ENCODE peak calls at places on chromosomes 4 and X, in nine cellular contexts. O, T, L, S, Z, E, C, R and A are unnamed samples.

GRCh38 chr4:21830272-21830671 is 118.3 kb downstream of the KCNIP4 start:
- DNase-seq in O (no peak), T (no peak), L (peak; percentile 39), S (no peak), Z (no peak), E (no peak), C (no peak), R (no peak), A (no peak)

GRCh38 chr4:154444958-154445357 is 46.6 kb downstream of the DCHS2 start:
- DNase-seq in O (no peak), T (no peak), L (no peak), S (no peak), Z (no peak), E (no peak), C (no peak), R (no peak), A (no peak)

GRCh38 chr4:87912164-87913004 is 63.1 kb upstream of the SPP1 start:
- DNase-seq in O (no peak), T (no peak), L (no peak), S (no peak), Z (no peak), E (peak; percentile 11), C (no peak), R (no peak), A (no peak)

GRCh38 chr4:25180524-25181131 is 20.4 kb upstream of the SEPSECS start:
- DNase-seq in O (no peak), T (peak; percentile 34), L (peak; percentile 68), S (peak; percentile 49), Z (peak; percentile 39), E (peak; percentile 62), C (no peak), R (peak; percentile 86), A (peak; percentile 33)

GRCh38 chr4:152458801-152459302 is 77.0 kb downstream of the FBXW7 start:
- DNase-seq in O (no peak), T (no peak), L (no peak), S (no peak), Z (no peak), E (peak; percentile 41), C (no peak), R (no peak), A (no peak)

GRCh38 chr4:8292388-8293107 is 23.0 kb downstream of the HTRA3 start:
- DNase-seq in O (no peak), T (no peak), L (no peak), S (no peak), Z (no peak), E (no peak), C (peak; percentile 14), R (no peak), A (no peak)

GRCh38 chr4:16496501-16496900 is 270.2 kb upstream of the TAPT1 start:
- DNase-seq in O (no peak), T (peak; percentile 66), L (peak; percentile 49), S (no peak), Z (no peak), E (peak; percentile 69), C (no peak), R (no peak), A (no peak)

GRCh38 chr4:3767569-3768288 is 1.5 kb downstream of the ADRA2C start:
- DNase-seq in O (no peak), T (no peak), L (no peak), S (peak; percentile 69), Z (no peak), E (no peak), C (no peak), R (no peak), A (no peak)

GRCh38 chr4:8260656-8261111 is 8.9 kb upstream of the HTRA3 start:
- DNase-seq in O (no peak), T (no peak), L (peak; percentile 85), S (no peak), Z (no peak), E (peak; percentile 67), C (no peak), R (no peak), A (peak; percentile 33)

GRCh38 chrX:13165266-13165665 is 120.8 kb upstream of the FAM9C start:
- DNase-seq in O (no peak), T (no peak), L (no peak), S (no peak), Z (no peak), E (no peak), C (no peak), R (no peak), A (no peak)

GRCh38 chr4:15376594-15376993 is 51.2 kb upstream of the C1QTNF7 start:
- DNase-seq in O (peak; percentile 5), T (peak; percentile 82), L (peak; percentile 36), S (no peak), Z (no peak), E (no peak), C (no peak), R (no peak), A (no peak)

GRCh38 chr4:55866973-55867574 is 13.6 kb downstream of the EXOC1 start:
- DNase-seq in O (peak; percentile 5), T (peak; percentile 46), L (peak; percentile 76), S (peak; percentile 32), Z (peak; percentile 51), E (peak; percentile 81), C (no peak), R (peak; percentile 83), A (peak; percentile 29)

GRCh38 chr4:109164011-109164410 is 138.4 kb downstream of the COL25A1 start:
- DNase-seq in O (no peak), T (peak; percentile 25), L (no peak), S (peak; percentile 36), Z (no peak), E (peak; percentile 41), C (no peak), R (no peak), A (no peak)

GRCh38 chrX:136660896-136661295 is 12.9 kb downstream of the CD40LG start:
- DNase-seq in O (no peak), T (no peak), L (no peak), S (no peak), Z (no peak), E (no peak), C (no peak), R (no peak), A (no peak)

GRCh38 chr4:20493761-20494353 is 206.4 kb upstream of the PACRGL start:
- DNase-seq in O (no peak), T (peak; percentile 7), L (peak; percentile 37), S (no peak), Z (no peak), E (peak; percentile 7), C (no peak), R (no peak), A (no peak)